ENCODE peak calls at places on chromosomes 1 and 21, in nine cellular contexts. I is astrocyte; A is GM06990; Q is body of pancreas; B is naive thymus-derived CD4-positive, alpha-beta T cell; M is suprapubic skin; P is H1; D is esophagus squamous epithelium; W is effector memory CD4-positive, alpha-beta T cell. Y is an unnamed sample. For H3K36me3, the result is how much of the 10 kb centered on the place peaks cover.

GRCh38 chr21:26501622-26502021 is 71.5 kb downstream of the CYYR1 start:
- DNase-seq in M (no peak), Q (no peak), P (no peak), I (no peak), A (no peak), B (no peak), D (no peak), W (no peak), Y (no peak)

GRCh38 chr1:6034750-6035096 is 11.0 kb upstream of the KCNAB2 start:
- DNase-seq in I (no peak), D (no peak), B (no peak), A (no peak), P (no peak), M (no peak), W (no peak), Q (no peak), Y (no peak)

GRCh38 chr21:42560517-42561179 is 47.0 kb downstream of the SLC37A1 start:
- DNase-seq in B (no peak), P (no peak), M (peak), A (no peak), D (no peak), Q (no peak), I (no peak), W (no peak), Y (peak)

GRCh38 chr1:168297019-168297418 is 16.3 kb downstream of the TBX19 start:
- DNase-seq in W (no peak), P (no peak), A (no peak), I (no peak), D (no peak), B (no peak), M (no peak), Q (peak), Y (no peak)

GRCh38 chr1:19436716-19437476 is 48.4 kb downstream of the CAPZB start:
- DNase-seq in W (no peak), A (no peak), I (peak), D (no peak), P (no peak), M (peak), Q (peak), B (no peak), Y (peak)

GRCh38 chr1:175373786-175374623 is 181.4 kb upstream of the KIAA0040 start:
- DNase-seq in I (no peak), W (no peak), M (no peak), B (no peak), A (no peak), P (peak), D (no peak), Q (peak), Y (no peak)

GRCh38 chr21:43701936-43702784 is 16.8 kb upstream of the PDXK start:
- DNase-seq in W (no peak), I (no peak), D (no peak), A (no peak), B (no peak), M (no peak), Q (no peak), P (no peak), Y (no peak)

GRCh38 chr1:150194381-150195031 is 41.4 kb downstream of the ANP32E start:
- DNase-seq in B (no peak), M (no peak), W (no peak), I (peak), A (no peak), D (no peak), Q (no peak), P (no peak), Y (no peak)

GRCh38 chr21:25133939-25134338 is 473.3 kb downstream of the MRPL39 start:
- DNase-seq in P (no peak), W (no peak), M (no peak), D (no peak), A (no peak), Q (no peak), B (no peak), I (peak), Y (no peak)

GRCh38 chr21:43639470-43640178 is 19.7 kb downstream of the HSF2BP start:
- DNase-seq in M (no peak), W (no peak), A (no peak), P (no peak), B (no peak), I (no peak), Q (no peak), D (no peak), Y (no peak)

GRCh38 chr1:94772230-94772641 is 47.9 kb upstream of the SLC44A3 start:
- DNase-seq in P (no peak), A (no peak), D (no peak), M (no peak), I (peak), Q (peak), B (no peak), W (no peak), Y (no peak)

DNA sequence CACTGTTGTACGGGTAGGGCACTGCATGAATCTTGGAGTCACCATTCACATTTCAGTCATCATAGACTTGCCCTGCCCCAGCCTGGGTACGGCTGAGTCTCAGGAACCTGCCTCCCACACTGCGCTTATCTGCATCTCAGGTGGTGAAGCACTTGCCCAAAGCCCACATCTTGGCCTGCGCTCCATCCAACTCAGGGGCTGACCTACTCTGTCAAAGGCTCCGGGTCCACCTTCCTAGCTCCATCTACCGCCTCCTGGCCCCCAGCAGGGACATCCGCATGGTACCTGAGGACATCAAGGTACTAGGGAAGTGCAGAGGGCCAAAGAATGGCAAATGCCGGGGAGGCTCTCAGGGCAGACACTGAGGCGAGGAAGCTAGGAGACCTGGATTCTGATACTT is 11.7 kb downstream of the RHOC start:
- DNase-seq in Q (no peak), D (no peak), M (no peak), A (no peak), W (no peak), I (no peak), B (no peak), P (no peak), Y (no peak)
- H3K36me3 ChIP-seq in Q (under half), D (under half), M (half or more), A (under half), W (half or more), I (under half), B (half or more), P (under half), Y (under half)

GRCh38 chr1:208100906-208101305 is 143.3 kb downstream of the PLXNA2 start:
- DNase-seq in M (no peak), B (no peak), P (no peak), I (peak), Q (no peak), W (no peak), D (no peak), A (no peak), Y (no peak)
- H3K36me3 ChIP-seq in M (under half), B (under half), P (under half), I (under half), Q (under half), W (under half), D (under half), A (under half), Y (under half)

DNA sequence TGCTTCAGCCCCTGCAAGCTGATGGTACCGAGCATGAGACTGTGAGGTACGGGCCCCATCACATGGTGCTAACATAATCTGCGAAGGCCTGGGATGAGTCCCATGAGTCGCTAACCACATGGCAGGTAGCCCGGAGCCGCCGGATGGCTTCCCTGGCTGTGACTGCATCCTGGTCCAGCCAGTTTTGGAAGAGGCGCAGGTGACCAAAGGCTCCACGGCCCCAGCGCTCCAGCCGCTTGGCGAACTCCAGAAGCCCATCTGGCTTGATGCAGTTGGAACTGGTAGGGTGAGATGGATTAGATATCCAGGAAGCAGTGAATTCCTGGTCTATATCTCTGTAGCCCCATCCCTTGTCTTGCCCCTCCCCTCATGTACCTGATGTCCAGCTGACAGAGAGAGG is 24.6 kb downstream of the LRRC41 start:
- DNase-seq in I (peak), D (no peak), P (no peak), B (no peak), W (no peak), M (no peak), Q (no peak), A (no peak), Y (no peak)
- H3K36me3 ChIP-seq in I (under half), D (under half), P (half or more), B (under half), W (under half), M (half or more), Q (under half), A (under half), Y (under half)

DNA sequence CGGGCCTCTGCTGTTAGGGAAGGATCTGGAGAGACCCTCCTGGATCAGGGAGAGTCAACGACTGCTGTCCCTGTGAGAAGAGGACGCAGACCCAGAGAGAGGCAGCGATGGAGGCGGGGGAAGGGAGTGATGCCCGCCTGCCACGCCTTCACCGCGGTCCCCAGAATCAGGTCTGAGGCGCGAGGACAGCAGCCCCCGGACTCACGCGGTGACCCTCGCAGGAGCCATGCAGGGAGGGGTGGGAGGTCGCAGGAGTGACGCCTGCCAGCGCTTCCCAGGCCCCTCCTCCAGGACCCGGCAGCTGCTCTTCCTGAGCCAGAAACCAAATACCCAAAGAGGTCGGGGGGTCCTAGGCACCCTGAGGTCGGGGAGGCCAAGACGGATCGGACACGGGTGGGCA is 6.2 kb upstream of the TNFRSF4 start:
- DNase-seq in D (no peak), I (no peak), W (no peak), P (no peak), M (no peak), B (no peak), Q (no peak), A (no peak), Y (no peak)
- H3K36me3 ChIP-seq in D (under half), I (under half), W (under half), P (under half), M (half or more), B (half or more), Q (under half), A (under half), Y (under half)

GRCh38 chr1:25685938-25686665 is 69.5 kb downstream of the MAN1C1 start:
- DNase-seq in I (no peak), A (no peak), W (no peak), P (no peak), D (no peak), B (no peak), Q (no peak), M (no peak), Y (no peak)

GRCh38 chr1:25683177-25683576 is 66.6 kb downstream of the MAN1C1 start:
- DNase-seq in B (no peak), I (no peak), Q (no peak), P (no peak), W (no peak), D (no peak), A (no peak), M (peak), Y (no peak)

GRCh38 chr1:25684216-25684965 is 67.8 kb downstream of the MAN1C1 start:
- DNase-seq in D (no peak), W (no peak), Q (no peak), B (no peak), A (no peak), I (peak), P (no peak), M (peak), Y (no peak)

GRCh38 chr1:25683731-25684130 is 67.1 kb downstream of the MAN1C1 start:
- DNase-seq in Q (no peak), I (peak), B (no peak), P (no peak), M (peak), A (no peak), D (no peak), W (no peak), Y (no peak)

DNA sequence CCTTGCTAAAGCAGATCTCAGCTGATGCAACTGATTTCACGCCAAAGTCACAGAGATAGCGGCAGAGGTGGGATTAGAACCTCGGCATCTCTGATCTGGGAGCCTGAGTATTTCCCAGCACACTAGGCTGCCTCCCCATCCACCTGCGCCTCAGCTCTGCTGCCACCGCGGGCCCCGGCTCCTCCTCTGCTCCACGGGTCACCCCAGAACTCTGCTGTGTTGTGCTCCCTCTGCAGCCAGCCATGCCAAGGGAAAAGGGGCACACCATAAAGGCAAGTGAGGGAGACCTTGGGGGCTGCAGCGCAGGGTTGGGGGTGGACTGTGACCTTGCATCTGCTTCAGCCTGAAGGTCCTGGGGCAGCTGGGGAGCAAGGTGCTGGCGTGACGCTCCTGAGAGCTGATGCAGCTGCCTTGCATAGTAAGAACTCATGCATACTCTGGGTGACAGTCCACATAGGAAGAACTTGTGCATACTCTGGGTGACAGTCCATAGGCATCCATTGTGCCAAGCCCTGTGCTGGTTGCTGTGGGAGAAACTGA is 68.7 kb downstream of the MAN1C1 start:
- DNase-seq in B (no peak), A (no peak), I (no peak), D (no peak), M (no peak), W (no peak), P (no peak), Q (no peak), Y (no peak)
- H3K36me3 ChIP-seq in B (under half), A (under half), I (under half), D (under half), M (under half), W (under half), P (under half), Q (under half), Y (under half)

DNA sequence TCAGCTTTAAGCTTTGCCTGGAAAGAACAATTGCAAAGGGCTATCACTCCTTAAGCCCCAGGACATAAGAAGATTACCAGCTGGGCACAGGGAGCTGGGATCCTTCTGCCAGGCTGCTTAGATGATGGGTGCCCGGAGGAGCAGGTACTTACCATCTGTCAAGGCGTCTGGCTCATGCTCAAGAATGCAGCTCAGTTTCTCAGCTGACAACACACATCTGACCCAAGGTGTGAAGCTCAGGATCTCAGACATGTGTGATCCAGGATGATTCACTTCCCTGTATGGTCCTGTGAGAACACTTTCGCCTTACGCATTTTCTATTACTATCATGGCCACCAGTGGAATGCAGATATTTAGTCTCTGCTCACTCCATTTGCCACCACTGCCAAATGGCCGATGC is 14.7 kb upstream of the DISC1 start:
- DNase-seq in M (no peak), Q (no peak), W (no peak), A (no peak), D (no peak), B (no peak), I (no peak), P (no peak), Y (no peak)
- H3K36me3 ChIP-seq in M (under half), Q (under half), W (under half), A (under half), D (under half), B (under half), I (under half), P (under half), Y (under half)

GRCh38 chr21:46347203-46347550 is 23.2 kb downstream of the PCNT start:
- DNase-seq in W (no peak), A (no peak), B (no peak), D (no peak), I (no peak), P (no peak), Q (no peak), M (no peak), Y (peak)

GRCh38 chr21:46340998-46341397 is 17.0 kb downstream of the PCNT start:
- DNase-seq in M (no peak), P (no peak), W (no peak), B (no peak), I (no peak), D (no peak), A (no peak), Q (no peak), Y (peak)

GRCh38 chr21:46345861-46346260 is 21.9 kb downstream of the PCNT start:
- DNase-seq in B (no peak), P (no peak), D (no peak), M (no peak), I (no peak), Q (no peak), W (no peak), A (no peak), Y (peak)

GRCh38 chr21:46346296-46347202 is 22.6 kb downstream of the PCNT start:
- DNase-seq in B (no peak), W (no peak), P (no peak), I (no peak), D (no peak), A (no peak), M (no peak), Q (no peak), Y (peak)

DNA sequence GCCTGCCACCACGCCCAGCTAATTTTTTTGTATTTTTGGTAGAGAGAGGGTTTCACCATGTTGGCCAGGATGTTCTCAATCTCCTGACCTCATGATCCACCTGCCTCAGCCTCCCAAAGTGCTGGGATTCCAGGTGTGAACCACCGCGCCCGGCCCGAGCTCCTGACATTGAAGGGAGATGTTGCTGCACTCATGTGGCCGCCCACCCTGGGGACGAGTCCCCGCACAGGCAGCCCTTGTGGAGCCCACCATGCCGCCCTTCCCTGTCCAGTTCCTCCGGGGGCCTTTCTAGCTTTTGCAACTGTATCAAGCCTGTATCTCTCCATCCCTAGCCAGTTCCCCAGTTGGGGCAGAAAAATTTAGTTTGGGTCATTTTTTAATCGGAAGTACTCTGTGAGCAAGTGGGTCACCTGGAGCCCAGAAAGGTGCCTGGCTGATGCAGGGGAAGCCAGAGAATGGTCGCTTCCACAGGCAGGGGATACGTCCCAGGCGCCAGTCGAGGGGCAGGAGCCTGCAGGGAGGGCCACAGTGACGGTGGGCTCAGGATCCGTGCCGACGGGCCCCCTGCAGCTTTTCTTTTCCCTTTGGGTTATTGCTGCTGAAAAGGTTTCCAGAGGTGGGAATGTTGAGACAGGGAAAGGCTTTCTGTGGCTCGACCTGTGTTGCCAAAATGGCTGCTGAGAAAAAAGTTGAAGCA is 20.4 kb downstream of the PCNT start:
- DNase-seq in A (no peak), M (no peak), B (no peak), W (no peak), P (no peak), Q (no peak), D (no peak), I (no peak), Y (peak)
- H3K36me3 ChIP-seq in A (under half), M (half or more), B (half or more), W (under half), P (under half), Q (under half), D (under half), I (under half), Y (under half)

DNA sequence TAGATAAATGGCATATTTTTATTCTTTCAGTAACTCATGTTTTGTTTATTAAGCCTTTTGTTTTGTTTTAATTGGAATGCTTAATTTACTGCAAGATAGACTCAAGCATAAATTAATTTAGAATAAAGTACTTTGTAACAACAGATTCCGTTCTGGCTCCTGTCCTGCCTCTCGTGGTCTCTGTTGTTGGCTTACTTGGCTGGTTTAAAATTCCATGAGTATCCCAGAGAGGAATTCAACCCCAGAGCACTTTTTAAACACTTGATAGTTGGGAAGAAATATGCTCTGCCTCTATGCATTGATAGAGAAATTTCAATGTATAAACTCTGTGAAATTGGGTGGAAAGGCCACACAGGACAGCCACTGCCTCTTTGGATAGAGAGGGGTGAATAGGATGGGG is 89.7 kb downstream of the ATP5PO start:
- DNase-seq in I (peak), M (no peak), A (no peak), W (no peak), P (no peak), Q (no peak), D (no peak), B (no peak), Y (no peak)
- H3K36me3 ChIP-seq in I (under half), M (under half), A (under half), W (under half), P (under half), Q (under half), D (under half), B (under half), Y (under half)

GRCh38 chr1:110880708-110881374 is 7.9 kb downstream of the CD53 start:
- DNase-seq in M (no peak), A (no peak), D (no peak), W (peak), P (no peak), I (no peak), Q (no peak), B (peak), Y (no peak)
- H3K36me3 ChIP-seq in M (under half), A (under half), D (under half), W (under half), P (under half), I (under half), Q (under half), B (under half), Y (under half)

Y was measured in aorta.